ENCODE peak calls at places on chromosomes 13 and 19, in eight cellular contexts. U is effector CD4-positive, alpha-beta T cell; E is neural crest cell; T is NCI-H69; F is coronary artery; Q is NCI-H774; K is activated CD4-positive, alpha-beta memory T cell treated with anti-CD3 and anti-CD28 coated beads, Interleukin-2, amount 10 ng/mL, durations not matched to agents 7 days and 5 days; O is activated naive CD8-positive, alpha-beta T cell treated with anti-CD3 and anti-CD28 coated beads, Interleukin-2, amount 50 U/mL, for 16 hours. B is an unnamed sample.

GRCh38 chr19:49637865-49638350 is 2.0 kb downstream of the RRAS start:
- DNase-seq in K (peak; percentile 30), T (peak; percentile 65), U (no peak), F (peak; percentile 95), Q (no peak), E (no peak), O (no peak), B (peak; percentile 93)

GRCh38 chr13:46665630-46666482 is 112.9 kb downstream of the LRCH1 start:
- DNase-seq in F (no peak), Q (no peak), T (peak; percentile 51), O (no peak), U (no peak), E (no peak), K (no peak), B (no peak)

GRCh38 chr19:8209965-8210659 is 942 bp downstream of the CERS4 start:
- DNase-seq in O (no peak), Q (no peak), T (peak; percentile 51), F (no peak), K (no peak), U (no peak), E (peak; percentile 27), B (no peak)

GRCh38 chr19:39247701-39248664 is 673 bp downstream of the IFNL4 start:
- DNase-seq in O (no peak), T (no peak), E (no peak), F (no peak), Q (no peak), U (no peak), K (no peak), B (no peak)

GRCh38 chr19:45117167-45117594 is 24.2 kb downstream of the PPP1R37 start:
- DNase-seq in Q (no peak), F (no peak), T (peak; percentile 85), K (peak; percentile 39), U (no peak), E (no peak), O (peak; percentile 35), B (no peak)

GRCh38 chr13:105552078-105552477 is 983.4 kb downstream of the EFNB2 start:
- DNase-seq in T (no peak), Q (no peak), U (no peak), F (no peak), O (no peak), E (no peak), K (no peak), B (no peak)

GRCh38 chr19:36750066-36750691 is 22.4 kb downstream of the ZNF850 start:
- DNase-seq in F (no peak), K (no peak), T (no peak), O (no peak), U (no peak), E (no peak), Q (no peak), B (no peak)

GRCh38 chr19:3045885-3046603 is 16.3 kb downstream of the TLE5 start:
- DNase-seq in T (peak; percentile 83), Q (peak; percentile 22), K (no peak), E (no peak), O (no peak), F (no peak), U (no peak), B (no peak)

GRCh38 chr19:58319241-58319640 is 7.6 kb upstream of the ZSCAN22 start:
- DNase-seq in Q (no peak), E (no peak), T (no peak), O (no peak), U (no peak), K (no peak), F (no peak), B (no peak)

GRCh38 chr13:24605923-24606372 is 74.3 kb upstream of the ATP12A start:
- DNase-seq in U (no peak), K (no peak), T (no peak), O (no peak), Q (peak; percentile 0), F (no peak), E (no peak), B (no peak)

GRCh38 chr13:20924758-20925394 is 22.3 kb upstream of the XPO4 start:
- DNase-seq in E (peak; percentile 90), F (no peak), K (peak; percentile 75), O (peak; percentile 46), T (peak; percentile 68), Q (peak; percentile 42), U (peak; percentile 71), B (peak; percentile 86)

GRCh38 chr19:1396019-1396767 is 5.1 kb downstream of the GAMT start:
- DNase-seq in T (no peak), K (no peak), U (no peak), Q (no peak), O (no peak), F (no peak), E (no peak), B (no peak)

GRCh38 chr19:46021531-46022041 is 1.3 kb downstream of the PGLYRP1 start:
- DNase-seq in Q (no peak), E (no peak), F (no peak), K (no peak), T (peak; percentile 28), U (no peak), O (no peak), B (no peak)

GRCh38 chr19:16133818-16134217 is 9.7 kb upstream of the HSH2D start:
- DNase-seq in F (no peak), T (no peak), O (no peak), E (no peak), Q (no peak), U (no peak), K (no peak), B (no peak)

GRCh38 chr19:39304701-39305571 is 8.7 kb downstream of the IFNL1 start:
- DNase-seq in T (no peak), Q (no peak), E (no peak), F (no peak), U (no peak), K (no peak), O (no peak), B (no peak)

GRCh38 chr13:101449971-101450748 is 2.3 kb upstream of the ITGBL1 start:
- DNase-seq in Q (no peak), F (no peak), K (no peak), E (no peak), O (no peak), T (no peak), U (no peak), B (no peak)

GRCh38 chr19:15280915-15281683 is 48.9 kb upstream of the EPHX3 start:
- DNase-seq in K (no peak), U (no peak), F (peak; percentile 87), T (peak; percentile 89), E (no peak), Q (peak; percentile 38), O (no peak), B (peak; percentile 84)

GRCh38 chr19:40809358-40810086 is 10.5 kb downstream of the EGLN2 start:
- DNase-seq in K (no peak), U (no peak), E (no peak), T (no peak), O (no peak), F (no peak), Q (no peak), B (no peak)

GRCh38 chr13:113060557-113061270 is 44.9 kb upstream of the F7 start:
- DNase-seq in T (no peak), U (no peak), F (no peak), O (no peak), Q (no peak), E (no peak), K (no peak), B (no peak)

GRCh38 chr19:8004001-8004400 is 1.4 kb downstream of the ELAVL1 start:
- DNase-seq in O (no peak), E (no peak), K (no peak), U (no peak), T (no peak), Q (no peak), F (no peak), B (no peak)

GRCh38 chr19:19319725-19320361 is 466 bp downstream of the SUGP1 start:
- DNase-seq in K (peak; percentile 22), T (peak; percentile 46), E (no peak), Q (no peak), U (no peak), O (no peak), F (no peak), B (no peak)

GRCh38 chr19:41205995-41206394 is 13.0 kb downstream of the CYP2S1 start:
- DNase-seq in Q (no peak), T (no peak), O (no peak), F (no peak), U (no peak), K (no peak), E (no peak), B (no peak)

GRCh38 chr19:9945319-9945966 is 9.1 kb upstream of the OLFM2 start:
- DNase-seq in E (no peak), F (peak; percentile 91), K (no peak), U (no peak), O (no peak), Q (no peak), T (no peak), B (peak; percentile 75)